ENCODE peak calls at places on chromosomes 5 and 9, in ten cellular contexts. One of them, this sample, is unnamed.

GRCh38 chr5:109987355-109987754 is 297.6 kb downstream of the MAN2A1 start:
- DNase-seq in HuH-7.5: no peak
- DNase-seq in fibroblast of mammary gland: no peak
- DNase-seq in activated T-cell treated with anti-CD3 and anti-CD28 coated beads, Interleukin-2, amount 50 U/mL, for 4 hours: no peak
- DNase-seq in stimulated activated CD4-positive, alpha-beta T cell treated with anti-CD3 and anti-CD28 coated beads, TNF-alpha, amount 100 ng/mL, for 1 hour: no peak
- DNase-seq in BJ: no peak
- DNase-seq in ovary: no peak
- DNase-seq in G401: no peak
- DNase-seq in neural crest cell: no peak
- DNase-seq in HEK293T: no peak
- DNase-seq in this sample: no peak

GRCh38 chr5:55694152-55694830 is 17.8 kb downstream of the SLC38A9 start:
- DNase-seq in HuH-7.5: peak
- DNase-seq in fibroblast of mammary gland: peak
- DNase-seq in activated T-cell treated with anti-CD3 and anti-CD28 coated beads, Interleukin-2, amount 50 U/mL, for 4 hours: no peak
- DNase-seq in stimulated activated CD4-positive, alpha-beta T cell treated with anti-CD3 and anti-CD28 coated beads, TNF-alpha, amount 100 ng/mL, for 1 hour: no peak
- DNase-seq in BJ: no peak
- DNase-seq in ovary: no peak
- DNase-seq in G401: peak
- DNase-seq in neural crest cell: no peak
- DNase-seq in HEK293T: peak
- DNase-seq in this sample: no peak

GRCh38 chr5:175252234-175252805 is 191.7 kb downstream of the DRD1 start:
- DNase-seq in HuH-7.5: no peak
- DNase-seq in fibroblast of mammary gland: no peak
- DNase-seq in activated T-cell treated with anti-CD3 and anti-CD28 coated beads, Interleukin-2, amount 50 U/mL, for 4 hours: no peak
- DNase-seq in stimulated activated CD4-positive, alpha-beta T cell treated with anti-CD3 and anti-CD28 coated beads, TNF-alpha, amount 100 ng/mL, for 1 hour: no peak
- DNase-seq in BJ: no peak
- DNase-seq in ovary: no peak
- DNase-seq in G401: no peak
- DNase-seq in neural crest cell: no peak
- DNase-seq in HEK293T: no peak
- DNase-seq in this sample: no peak

GRCh38 chr5:58972301-58972700 is 389.4 kb downstream of the RAB3C start:
- DNase-seq in HuH-7.5: no peak
- DNase-seq in fibroblast of mammary gland: peak
- DNase-seq in activated T-cell treated with anti-CD3 and anti-CD28 coated beads, Interleukin-2, amount 50 U/mL, for 4 hours: no peak
- DNase-seq in stimulated activated CD4-positive, alpha-beta T cell treated with anti-CD3 and anti-CD28 coated beads, TNF-alpha, amount 100 ng/mL, for 1 hour: no peak
- DNase-seq in BJ: no peak
- DNase-seq in ovary: no peak
- DNase-seq in G401: no peak
- DNase-seq in neural crest cell: no peak
- DNase-seq in HEK293T: no peak
- DNase-seq in this sample: no peak

GRCh38 chr5:154248691-154249090 is 58.2 kb downstream of the GALNT10 start:
- DNase-seq in HuH-7.5: no peak
- DNase-seq in fibroblast of mammary gland: no peak
- DNase-seq in activated T-cell treated with anti-CD3 and anti-CD28 coated beads, Interleukin-2, amount 50 U/mL, for 4 hours: no peak
- DNase-seq in stimulated activated CD4-positive, alpha-beta T cell treated with anti-CD3 and anti-CD28 coated beads, TNF-alpha, amount 100 ng/mL, for 1 hour: no peak
- DNase-seq in BJ: no peak
- DNase-seq in ovary: no peak
- DNase-seq in G401: no peak
- DNase-seq in neural crest cell: no peak
- DNase-seq in HEK293T: no peak
- DNase-seq in this sample: no peak

GRCh38 chr5:171592741-171593140 is 173.3 kb downstream of the FGF18 start:
- DNase-seq in HuH-7.5: no peak
- DNase-seq in fibroblast of mammary gland: peak
- DNase-seq in activated T-cell treated with anti-CD3 and anti-CD28 coated beads, Interleukin-2, amount 50 U/mL, for 4 hours: no peak
- DNase-seq in stimulated activated CD4-positive, alpha-beta T cell treated with anti-CD3 and anti-CD28 coated beads, TNF-alpha, amount 100 ng/mL, for 1 hour: no peak
- DNase-seq in BJ: no peak
- DNase-seq in ovary: no peak
- DNase-seq in G401: no peak
- DNase-seq in neural crest cell: no peak
- DNase-seq in HEK293T: no peak
- DNase-seq in this sample: no peak

GRCh38 chr9:4762889-4763521 is 22.0 kb upstream of the AK3 start:
- DNase-seq in HuH-7.5: no peak
- DNase-seq in fibroblast of mammary gland: peak
- DNase-seq in activated T-cell treated with anti-CD3 and anti-CD28 coated beads, Interleukin-2, amount 50 U/mL, for 4 hours: no peak
- DNase-seq in stimulated activated CD4-positive, alpha-beta T cell treated with anti-CD3 and anti-CD28 coated beads, TNF-alpha, amount 100 ng/mL, for 1 hour: no peak
- DNase-seq in BJ: no peak
- DNase-seq in ovary: no peak
- DNase-seq in G401: peak
- DNase-seq in neural crest cell: peak
- DNase-seq in HEK293T: no peak
- DNase-seq in this sample: peak

GRCh38 chr9:93126151-93126781 is 7.8 kb downstream of the NINJ1 start:
- DNase-seq in HuH-7.5: no peak
- DNase-seq in fibroblast of mammary gland: no peak
- DNase-seq in activated T-cell treated with anti-CD3 and anti-CD28 coated beads, Interleukin-2, amount 50 U/mL, for 4 hours: no peak
- DNase-seq in stimulated activated CD4-positive, alpha-beta T cell treated with anti-CD3 and anti-CD28 coated beads, TNF-alpha, amount 100 ng/mL, for 1 hour: no peak
- DNase-seq in BJ: no peak
- DNase-seq in ovary: peak
- DNase-seq in G401: peak
- DNase-seq in neural crest cell: no peak
- DNase-seq in HEK293T: no peak
- DNase-seq in this sample: no peak

GRCh38 chr5:169811680-169812079 is 168.6 kb downstream of the INSYN2B start:
- DNase-seq in HuH-7.5: no peak
- DNase-seq in fibroblast of mammary gland: no peak
- DNase-seq in activated T-cell treated with anti-CD3 and anti-CD28 coated beads, Interleukin-2, amount 50 U/mL, for 4 hours: no peak
- DNase-seq in stimulated activated CD4-positive, alpha-beta T cell treated with anti-CD3 and anti-CD28 coated beads, TNF-alpha, amount 100 ng/mL, for 1 hour: no peak
- DNase-seq in BJ: no peak
- DNase-seq in ovary: no peak
- DNase-seq in G401: no peak
- DNase-seq in neural crest cell: no peak
- DNase-seq in HEK293T: no peak
- DNase-seq in this sample: no peak

GRCh38 chr5:54390539-54391031 is 64.9 kb upstream of the HSPB3 start:
- DNase-seq in HuH-7.5: no peak
- DNase-seq in fibroblast of mammary gland: no peak
- DNase-seq in activated T-cell treated with anti-CD3 and anti-CD28 coated beads, Interleukin-2, amount 50 U/mL, for 4 hours: no peak
- DNase-seq in stimulated activated CD4-positive, alpha-beta T cell treated with anti-CD3 and anti-CD28 coated beads, TNF-alpha, amount 100 ng/mL, for 1 hour: no peak
- DNase-seq in BJ: no peak
- DNase-seq in ovary: no peak
- DNase-seq in G401: no peak
- DNase-seq in neural crest cell: no peak
- DNase-seq in HEK293T: no peak
- DNase-seq in this sample: no peak

GRCh38 chr5:168184103-168184502 is 107.3 kb upstream of the WWC1 start:
- DNase-seq in HuH-7.5: no peak
- DNase-seq in fibroblast of mammary gland: no peak
- DNase-seq in activated T-cell treated with anti-CD3 and anti-CD28 coated beads, Interleukin-2, amount 50 U/mL, for 4 hours: no peak
- DNase-seq in stimulated activated CD4-positive, alpha-beta T cell treated with anti-CD3 and anti-CD28 coated beads, TNF-alpha, amount 100 ng/mL, for 1 hour: no peak
- DNase-seq in BJ: no peak
- DNase-seq in ovary: no peak
- DNase-seq in G401: no peak
- DNase-seq in neural crest cell: no peak
- DNase-seq in HEK293T: no peak
- DNase-seq in this sample: no peak

GRCh38 chr9:98833090-98833956 is 25.9 kb downstream of the GALNT12 start:
- DNase-seq in HuH-7.5: no peak
- DNase-seq in fibroblast of mammary gland: peak
- DNase-seq in activated T-cell treated with anti-CD3 and anti-CD28 coated beads, Interleukin-2, amount 50 U/mL, for 4 hours: no peak
- DNase-seq in stimulated activated CD4-positive, alpha-beta T cell treated with anti-CD3 and anti-CD28 coated beads, TNF-alpha, amount 100 ng/mL, for 1 hour: no peak
- DNase-seq in BJ: no peak
- DNase-seq in ovary: no peak
- DNase-seq in G401: no peak
- DNase-seq in neural crest cell: no peak
- DNase-seq in HEK293T: no peak
- DNase-seq in this sample: no peak

GRCh38 chr5:178238313-178238635 is 5.7 kb upstream of the PHYKPL start:
- DNase-seq in HuH-7.5: no peak
- DNase-seq in fibroblast of mammary gland: no peak
- DNase-seq in activated T-cell treated with anti-CD3 and anti-CD28 coated beads, Interleukin-2, amount 50 U/mL, for 4 hours: no peak
- DNase-seq in stimulated activated CD4-positive, alpha-beta T cell treated with anti-CD3 and anti-CD28 coated beads, TNF-alpha, amount 100 ng/mL, for 1 hour: no peak
- DNase-seq in BJ: no peak
- DNase-seq in ovary: no peak
- DNase-seq in G401: no peak
- DNase-seq in neural crest cell: no peak
- DNase-seq in HEK293T: no peak
- DNase-seq in this sample: no peak

GRCh38 chr5:173035904-173036707 is 20.0 kb upstream of the CREBRF start:
- DNase-seq in HuH-7.5: no peak
- DNase-seq in fibroblast of mammary gland: no peak
- DNase-seq in activated T-cell treated with anti-CD3 and anti-CD28 coated beads, Interleukin-2, amount 50 U/mL, for 4 hours: no peak
- DNase-seq in stimulated activated CD4-positive, alpha-beta T cell treated with anti-CD3 and anti-CD28 coated beads, TNF-alpha, amount 100 ng/mL, for 1 hour: no peak
- DNase-seq in BJ: no peak
- DNase-seq in ovary: no peak
- DNase-seq in G401: no peak
- DNase-seq in neural crest cell: no peak
- DNase-seq in HEK293T: no peak
- DNase-seq in this sample: no peak

GRCh38 chr9:99818439-99818992 is 3.2 kb upstream of the NR4A3 start:
- DNase-seq in HuH-7.5: no peak
- DNase-seq in fibroblast of mammary gland: no peak
- DNase-seq in activated T-cell treated with anti-CD3 and anti-CD28 coated beads, Interleukin-2, amount 50 U/mL, for 4 hours: no peak
- DNase-seq in stimulated activated CD4-positive, alpha-beta T cell treated with anti-CD3 and anti-CD28 coated beads, TNF-alpha, amount 100 ng/mL, for 1 hour: no peak
- DNase-seq in BJ: no peak
- DNase-seq in ovary: no peak
- DNase-seq in G401: no peak
- DNase-seq in neural crest cell: peak
- DNase-seq in HEK293T: no peak
- DNase-seq in this sample: peak

GRCh38 chr9:124683043-124683442 is 88.1 kb downstream of the NR6A1 start:
- DNase-seq in HuH-7.5: no peak
- DNase-seq in fibroblast of mammary gland: no peak
- DNase-seq in activated T-cell treated with anti-CD3 and anti-CD28 coated beads, Interleukin-2, amount 50 U/mL, for 4 hours: no peak
- DNase-seq in stimulated activated CD4-positive, alpha-beta T cell treated with anti-CD3 and anti-CD28 coated beads, TNF-alpha, amount 100 ng/mL, for 1 hour: no peak
- DNase-seq in BJ: no peak
- DNase-seq in ovary: no peak
- DNase-seq in G401: no peak
- DNase-seq in neural crest cell: no peak
- DNase-seq in HEK293T: no peak
- DNase-seq in this sample: no peak

GRCh38 chr9:9729082-9729481 is 883.7 kb downstream of the PTPRD start:
- DNase-seq in HuH-7.5: no peak
- DNase-seq in fibroblast of mammary gland: no peak
- DNase-seq in activated T-cell treated with anti-CD3 and anti-CD28 coated beads, Interleukin-2, amount 50 U/mL, for 4 hours: no peak
- DNase-seq in stimulated activated CD4-positive, alpha-beta T cell treated with anti-CD3 and anti-CD28 coated beads, TNF-alpha, amount 100 ng/mL, for 1 hour: no peak
- DNase-seq in BJ: no peak
- DNase-seq in ovary: no peak
- DNase-seq in G401: no peak
- DNase-seq in neural crest cell: no peak
- DNase-seq in HEK293T: no peak
- DNase-seq in this sample: no peak

GRCh38 chr9:97928968-97929604 is 6.8 kb upstream of the TRMO start:
- DNase-seq in HuH-7.5: no peak
- DNase-seq in fibroblast of mammary gland: no peak
- DNase-seq in activated T-cell treated with anti-CD3 and anti-CD28 coated beads, Interleukin-2, amount 50 U/mL, for 4 hours: no peak
- DNase-seq in stimulated activated CD4-positive, alpha-beta T cell treated with anti-CD3 and anti-CD28 coated beads, TNF-alpha, amount 100 ng/mL, for 1 hour: no peak
- DNase-seq in BJ: no peak
- DNase-seq in ovary: no peak
- DNase-seq in G401: no peak
- DNase-seq in neural crest cell: no peak
- DNase-seq in HEK293T: no peak
- DNase-seq in this sample: no peak

GRCh38 chr5:401216-402034 is 41.6 kb upstream of the EXOC3 start:
- DNase-seq in HuH-7.5: no peak
- DNase-seq in fibroblast of mammary gland: no peak
- DNase-seq in activated T-cell treated with anti-CD3 and anti-CD28 coated beads, Interleukin-2, amount 50 U/mL, for 4 hours: no peak
- DNase-seq in stimulated activated CD4-positive, alpha-beta T cell treated with anti-CD3 and anti-CD28 coated beads, TNF-alpha, amount 100 ng/mL, for 1 hour: no peak
- DNase-seq in BJ: no peak
- DNase-seq in ovary: no peak
- DNase-seq in G401: no peak
- DNase-seq in neural crest cell: no peak
- DNase-seq in HEK293T: no peak
- DNase-seq in this sample: no peak

GRCh38 chr9:127886401-127886972 is 9.0 kb upstream of the AK1 start:
- DNase-seq in HuH-7.5: no peak
- DNase-seq in fibroblast of mammary gland: peak
- DNase-seq in activated T-cell treated with anti-CD3 and anti-CD28 coated beads, Interleukin-2, amount 50 U/mL, for 4 hours: no peak
- DNase-seq in stimulated activated CD4-positive, alpha-beta T cell treated with anti-CD3 and anti-CD28 coated beads, TNF-alpha, amount 100 ng/mL, for 1 hour: no peak
- DNase-seq in BJ: no peak
- DNase-seq in ovary: peak
- DNase-seq in G401: no peak
- DNase-seq in neural crest cell: no peak
- DNase-seq in HEK293T: peak
- DNase-seq in this sample: peak

GRCh38 chr5:172502410-172502809 is 48.1 kb upstream of the SH3PXD2B start:
- DNase-seq in HuH-7.5: no peak
- DNase-seq in fibroblast of mammary gland: no peak
- DNase-seq in activated T-cell treated with anti-CD3 and anti-CD28 coated beads, Interleukin-2, amount 50 U/mL, for 4 hours: no peak
- DNase-seq in stimulated activated CD4-positive, alpha-beta T cell treated with anti-CD3 and anti-CD28 coated beads, TNF-alpha, amount 100 ng/mL, for 1 hour: no peak
- DNase-seq in BJ: no peak
- DNase-seq in ovary: peak
- DNase-seq in G401: no peak
- DNase-seq in neural crest cell: no peak
- DNase-seq in HEK293T: no peak
- DNase-seq in this sample: no peak

GRCh38 chr5:68460147-68460760 is 244.7 kb downstream of the PIK3R1 start:
- DNase-seq in HuH-7.5: no peak
- DNase-seq in fibroblast of mammary gland: peak
- DNase-seq in activated T-cell treated with anti-CD3 and anti-CD28 coated beads, Interleukin-2, amount 50 U/mL, for 4 hours: peak
- DNase-seq in stimulated activated CD4-positive, alpha-beta T cell treated with anti-CD3 and anti-CD28 coated beads, TNF-alpha, amount 100 ng/mL, for 1 hour: no peak
- DNase-seq in BJ: no peak
- DNase-seq in ovary: no peak
- DNase-seq in G401: peak
- DNase-seq in neural crest cell: peak
- DNase-seq in HEK293T: peak
- DNase-seq in this sample: peak

GRCh38 chr9:126375386-126375785 is 48.8 kb downstream of the MVB12B start:
- DNase-seq in HuH-7.5: no peak
- DNase-seq in fibroblast of mammary gland: peak
- DNase-seq in activated T-cell treated with anti-CD3 and anti-CD28 coated beads, Interleukin-2, amount 50 U/mL, for 4 hours: no peak
- DNase-seq in stimulated activated CD4-positive, alpha-beta T cell treated with anti-CD3 and anti-CD28 coated beads, TNF-alpha, amount 100 ng/mL, for 1 hour: no peak
- DNase-seq in BJ: no peak
- DNase-seq in ovary: no peak
- DNase-seq in G401: no peak
- DNase-seq in neural crest cell: no peak
- DNase-seq in HEK293T: no peak
- DNase-seq in this sample: peak

GRCh38 chr5:124806026-124806856 is 59.8 kb upstream of the ZNF608 start:
- DNase-seq in HuH-7.5: peak
- DNase-seq in fibroblast of mammary gland: peak
- DNase-seq in activated T-cell treated with anti-CD3 and anti-CD28 coated beads, Interleukin-2, amount 50 U/mL, for 4 hours: no peak
- DNase-seq in stimulated activated CD4-positive, alpha-beta T cell treated with anti-CD3 and anti-CD28 coated beads, TNF-alpha, amount 100 ng/mL, for 1 hour: no peak
- DNase-seq in BJ: no peak
- DNase-seq in ovary: peak
- DNase-seq in G401: peak
- DNase-seq in neural crest cell: peak
- DNase-seq in HEK293T: peak
- DNase-seq in this sample: peak

GRCh38 chr5:40735609-40736008 is 20.2 kb downstream of the TTC33 start:
- DNase-seq in HuH-7.5: no peak
- DNase-seq in fibroblast of mammary gland: no peak
- DNase-seq in activated T-cell treated with anti-CD3 and anti-CD28 coated beads, Interleukin-2, amount 50 U/mL, for 4 hours: no peak
- DNase-seq in stimulated activated CD4-positive, alpha-beta T cell treated with anti-CD3 and anti-CD28 coated beads, TNF-alpha, amount 100 ng/mL, for 1 hour: no peak
- DNase-seq in BJ: no peak
- DNase-seq in ovary: no peak
- DNase-seq in G401: no peak
- DNase-seq in neural crest cell: no peak
- DNase-seq in HEK293T: no peak
- DNase-seq in this sample: no peak

This sample was measured in HAP-1.